ENCODE peak calls at places on chromosome 12, in six cellular contexts. O, Z, B, F, T and V are unnamed samples.

GRCh38 chr12:78916845-78917480 is 52.4 kb downstream of the SYT1 start:
- DNase-seq in Z (no peak), B (no peak), F (no peak), O (no peak), T (no peak), V (no peak)

GRCh38 chr12:78888583-78888982 is 24.0 kb downstream of the SYT1 start:
- DNase-seq in F (no peak), B (no peak), T (peak; percentile 16), Z (no peak), O (no peak), V (no peak)

GRCh38 chr12:26318661-26319068 is 123.3 kb downstream of the SSPN start:
- DNase-seq in F (peak; percentile 74), T (peak; percentile 56), B (no peak), Z (peak; percentile 75), O (no peak), V (no peak)

GRCh38 chr12:84912191-84913142 is at the start of gene SLC6A15:
- DNase-seq in Z (peak; percentile 82), O (peak; percentile 82), T (no peak), F (no peak), B (peak; percentile 93), V (no peak)

GRCh38 chr12:93819048-93819491 is 141.9 kb downstream of the CRADD start:
- DNase-seq in Z (peak; percentile 82), B (no peak), T (no peak), F (peak; percentile 46), O (no peak), V (no peak)

GRCh38 chr12:85057370-85057963 is 21.3 kb downstream of the LRRIQ1 start:
- DNase-seq in B (peak; percentile 11), T (peak; percentile 19), F (peak; percentile 13), O (peak; percentile 23), Z (no peak), V (no peak)

GRCh38 chr12:65602579-65603295 is 221.5 kb upstream of the HMGA2 start:
- DNase-seq in Z (peak; percentile 87), O (peak; percentile 80), T (peak; percentile 2), F (peak; percentile 87), B (peak; percentile 20), V (peak; percentile 90)

GRCh38 chr12:113242018-113242418 is 20.8 kb downstream of the TPCN1 start:
- DNase-seq in O (no peak), Z (peak; percentile 70), F (no peak), T (no peak), B (no peak), V (no peak)

GRCh38 chr12:114221136-114221838 is 184.7 kb downstream of the TBX5 start:
- DNase-seq in F (no peak), Z (no peak), T (no peak), O (no peak), B (no peak), V (no peak)

GRCh38 chr12:6096527-6096926 is 27.9 kb downstream of the VWF start:
- DNase-seq in Z (no peak), F (no peak), B (no peak), T (no peak), O (no peak), V (no peak)

GRCh38 chr12:7112041-7112440 is 3.0 kb upstream of the C1RL start:
- DNase-seq in B (no peak), T (no peak), Z (peak; percentile 43), F (no peak), O (no peak), V (no peak)

GRCh38 chr12:48031135-48031960 is 27.1 kb upstream of the COL2A1 start:
- DNase-seq in O (no peak), T (no peak), Z (no peak), B (no peak), F (no peak), V (no peak)

GRCh38 chr12:59239993-59240392 is 319.7 kb upstream of the LRIG3 start:
- DNase-seq in Z (no peak), B (no peak), O (no peak), T (no peak), F (no peak), V (no peak)

GRCh38 chr12:67877697-67878096 is 111.5 kb upstream of the IFNG-AS1 start:
- DNase-seq in Z (no peak), O (no peak), T (no peak), B (no peak), F (no peak), V (no peak)

GRCh38 chr12:69987453-69988102 is 162.6 kb downstream of the MYRFL start:
- DNase-seq in Z (no peak), O (no peak), F (peak; percentile 72), B (no peak), T (no peak), V (no peak)

GRCh38 chr12:6836851-6837250 is 3.9 kb upstream of the GNB3 start:
- DNase-seq in F (no peak), Z (no peak), T (no peak), B (no peak), O (no peak), V (no peak)

GRCh38 chr12:128968668-128969067 is 115.4 kb downstream of the GLT1D1 start:
- DNase-seq in F (no peak), Z (no peak), B (peak; percentile 24), O (no peak), T (no peak), V (no peak)

GRCh38 chr12:96121271-96121711 is 72.9 kb upstream of the ELK3 start:
- DNase-seq in Z (no peak), B (no peak), O (no peak), T (no peak), F (no peak), V (no peak)

GRCh38 chr12:45768194-45768593 is 38.7 kb downstream of the ARID2 start:
- DNase-seq in B (no peak), O (no peak), Z (no peak), T (no peak), F (no peak), V (no peak)

GRCh38 chr12:9813821-9814798 is 13.2 kb upstream of the KLRF1 start:
- DNase-seq in F (no peak), Z (peak; percentile 84), O (peak; percentile 84), T (no peak), B (no peak), V (no peak)

GRCh38 chr12:65334534-65334933 is 56.1 kb downstream of the MSRB3 start:
- DNase-seq in F (no peak), B (no peak), Z (no peak), O (no peak), T (no peak), V (no peak)

GRCh38 chr12:59401862-59402261 is 194.0 kb upstream of the SLC16A7 start:
- DNase-seq in Z (no peak), T (no peak), O (no peak), B (no peak), F (no peak), V (no peak)

GRCh38 chr12:113896841-113897240 is 69.3 kb downstream of the RBM19 start:
- DNase-seq in Z (no peak), T (no peak), O (no peak), F (no peak), B (no peak), V (no peak)

GRCh38 chr12:82950362-82950761 is 263.7 kb downstream of the TMTC2 start:
- DNase-seq in Z (no peak), O (no peak), F (no peak), T (no peak), B (no peak), V (no peak)

GRCh38 chr12:52006726-52007157 is at the start of gene TAMALIN:
- DNase-seq in O (no peak), Z (peak; percentile 87), T (no peak), F (no peak), B (peak; percentile 68), V (peak; percentile 91)

GRCh38 chr12:56087220-56087619 is 7.3 kb downstream of the ERBB3 start:
- DNase-seq in Z (no peak), B (no peak), T (no peak), F (no peak), O (no peak), V (no peak)

GRCh38 chr12:15253990-15254389 is 32.8 kb upstream of the RERG start:
- DNase-seq in Z (no peak), B (no peak), F (no peak), O (no peak), T (no peak), V (no peak)

GRCh38 chr12:104590002-104590401 is 133.3 kb downstream of the CHST11 start:
- DNase-seq in T (no peak), O (no peak), F (no peak), B (no peak), Z (no peak), V (no peak)